ENCODE peak calls at places on chromosomes 2 and 18, in seven cellular contexts. N, U, W, F, B, J and V are unnamed samples.
A peak's percentile ranks its signal among the peaks of the same experiment; 100 is the strongest.

GRCh38 chr2:196823750-196824149 is 14.6 kb upstream of the C2orf66 start:
- DNase-seq in N (no peak), U (peak; percentile 77), W (peak; percentile 78), F (peak; percentile 81), B (no peak), J (no peak), V (no peak)

GRCh38 chr2:196660264-196660663 is 20.7 kb downstream of the CCDC150 start:
- DNase-seq in N (no peak), U (peak; percentile 10), W (peak; percentile 54), F (peak; percentile 88), B (no peak), J (no peak), V (no peak)

GRCh38 chr2:96913117-96913397 is 43.2 kb upstream of the SEMA4C start:
- DNase-seq in N (no peak), U (no peak), W (no peak), F (no peak), B (no peak), J (no peak), V (no peak)

GRCh38 chr2:24515841-24516240 is 24.8 kb downstream of the NCOA1 start:
- DNase-seq in N (no peak), U (no peak), W (no peak), F (no peak), B (no peak), J (no peak), V (peak; percentile 17)

GRCh38 chr18:76662621-76663020 is 159.7 kb upstream of the ZNF236 start:
- DNase-seq in N (no peak), U (no peak), W (no peak), F (no peak), B (no peak), J (no peak), V (no peak)

GRCh38 chr2:201879986-201880385 is 73.6 kb downstream of the CDK15 start:
- DNase-seq in N (no peak), U (no peak), W (peak; percentile 17), F (peak; percentile 5), B (no peak), J (no peak), V (no peak)

GRCh38 chr2:100752628-100753333 is 67.2 kb upstream of the NPAS2 start:
- DNase-seq in N (no peak), U (peak; percentile 92), W (peak; percentile 87), F (peak; percentile 83), B (no peak), J (no peak), V (no peak)

GRCh38 chr2:183951636-183952035 is 646.7 kb upstream of the ZNF804A start:
- DNase-seq in N (no peak), U (no peak), W (peak; percentile 33), F (peak; percentile 9), B (no peak), J (no peak), V (no peak)

GRCh38 chr2:216533504-216534068 is 34.9 kb downstream of the RPL37A start:
- DNase-seq in N (no peak), U (no peak), W (no peak), F (no peak), B (no peak), J (no peak), V (no peak)

GRCh38 chr2:45168731-45169338 is 159.6 kb upstream of the SIX2 start:
- DNase-seq in N (no peak), U (no peak), W (peak; percentile 43), F (peak; percentile 28), B (peak; percentile 29), J (no peak), V (peak; percentile 3)

GRCh38 chr2:240437181-240437860 is 1.9 kb downstream of the GPC1 start:
- DNase-seq in N (no peak), U (no peak), W (no peak), F (no peak), B (no peak), J (no peak), V (peak; percentile 3)

GRCh38 chr2:147086715-147087114 is 758.1 kb upstream of the ACVR2A start:
- DNase-seq in N (no peak), U (no peak), W (no peak), F (no peak), B (no peak), J (no peak), V (no peak)

GRCh38 chr2:3470166-3470651 is 49.1 kb downstream of the ADI1 start:
- DNase-seq in N (no peak), U (peak; percentile 92), W (peak; percentile 23), F (peak; percentile 89), B (no peak), J (no peak), V (no peak)

GRCh38 chr2:160096414-160096813 is 34.0 kb upstream of the PLA2R1 start:
- DNase-seq in N (no peak), U (no peak), W (no peak), F (no peak), B (no peak), J (no peak), V (peak; percentile 58)

GRCh38 chr2:160574472-160575140 is 81.0 kb upstream of the RBMS1 start:
- DNase-seq in N (no peak), U (peak; percentile 89), W (peak; percentile 89), F (peak; percentile 89), B (peak; percentile 7), J (no peak), V (no peak)

GRCh38 chr18:79766308-79766707 is 31.4 kb upstream of the KCNG2 start:
- DNase-seq in N (no peak), U (no peak), W (no peak), F (no peak), B (no peak), J (no peak), V (no peak)

GRCh38 chr2:215609089-215610032 is 173.5 kb upstream of the FN1 start:
- DNase-seq in N (no peak), U (peak; percentile 45), W (peak; percentile 66), F (peak; percentile 86), B (no peak), J (no peak), V (no peak)

GRCh38 chr2:200306719-200306968 is 151 bp downstream of the SPATS2L start:
- DNase-seq in N (no peak), U (no peak), W (no peak), F (no peak), B (no peak), J (no peak), V (no peak)

GRCh38 chr18:78697446-78697845 is 282.2 kb upstream of the SALL3 start:
- DNase-seq in N (no peak), U (no peak), W (no peak), F (no peak), B (no peak), J (no peak), V (no peak)